ENCODE peak calls at places on chromosomes 7 and 10, in five cellular contexts. G is mesendoderm, S is trophoblast cell, B is IMR-90, L is neuronal stem cell. Y is an unnamed sample.

GRCh38 chr10:74418285-74418872 is 267.4 kb downstream of the ADK start:
- DNase-seq in S (no peak), G (peak; percentile 54), B (no peak), L (peak; percentile 54), Y (no peak)

GRCh38 chr10:75305675-75306074 is 69.9 kb upstream of the COMTD1 start:
- DNase-seq in S (no peak), L (no peak), B (no peak), G (no peak), Y (no peak)

GRCh38 chr10:30822693-30823465 is 193.3 kb upstream of the LYZL2 start:
- DNase-seq in S (no peak), G (no peak), L (no peak), B (no peak), Y (no peak)

GRCh38 chr10:57338823-57339558 is 928.7 kb downstream of the IPMK start:
- DNase-seq in L (peak; percentile 33), B (peak; percentile 41), G (peak; percentile 64), S (peak; percentile 5), Y (no peak)

GRCh38 chr10:97898429-97898828 is 48.8 kb downstream of the GOLGA7B start:
- DNase-seq in G (no peak), L (no peak), B (no peak), S (no peak), Y (no peak)

GRCh38 chr10:12795723-12796122 is 205.8 kb downstream of the CCDC3 start:
- DNase-seq in G (no peak), B (no peak), L (no peak), S (no peak), Y (no peak)

GRCh38 chr10:97335188-97335619 is 675 bp upstream of the FRAT2 start:
- DNase-seq in L (no peak), S (no peak), G (no peak), B (no peak), Y (no peak)

GRCh38 chr7:121913947-121914346 is 41.0 kb downstream of the PTPRZ1 start:
- DNase-seq in G (no peak), L (no peak), B (no peak), S (no peak), Y (no peak)

GRCh38 chr10:79196470-79197461 is 128.0 kb downstream of the ZMIZ1 start:
- DNase-seq in G (peak; percentile 79), S (peak; percentile 65), L (peak; percentile 76), B (peak; percentile 47), Y (peak; percentile 97)

GRCh38 chr7:111535142-111535541 is 27.1 kb downstream of the IMMP2L start:
- DNase-seq in L (no peak), B (no peak), S (no peak), G (no peak), Y (no peak)

GRCh38 chr7:108637049-108637621 is 67.5 kb downstream of the DNAJB9 start:
- DNase-seq in B (no peak), L (no peak), G (no peak), S (no peak), Y (no peak)

GRCh38 chr7:19558527-19558926 is 150.3 kb downstream of the POLR1F start:
- DNase-seq in S (no peak), L (no peak), B (peak; percentile 4), G (no peak), Y (no peak)

GRCh38 chr7:151053091-151053490 is 4.6 kb downstream of the CDK5 start:
- DNase-seq in L (no peak), G (no peak), B (no peak), S (no peak), Y (no peak)

GRCh38 chr7:28044825-28045224 is 135.8 kb downstream of the JAZF1 start:
- DNase-seq in G (peak; percentile 91), B (no peak), L (no peak), S (no peak), Y (no peak)

GRCh38 chr7:9945882-9946281 is 1027.8 kb upstream of the PHF14 start:
- DNase-seq in G (peak; percentile 13), B (no peak), L (no peak), S (no peak), Y (no peak)

GRCh38 chr10:6401562-6402348 is 178.3 kb downstream of the PRKCQ start:
- DNase-seq in B (peak; percentile 92), G (peak; percentile 95), L (peak; percentile 76), S (peak; percentile 74), Y (peak; percentile 65)

GRCh38 chr7:115097175-115097671 is 175.3 kb downstream of the MDFIC start:
- DNase-seq in L (no peak), G (peak; percentile 64), S (no peak), B (peak; percentile 86), Y (no peak)

GRCh38 chr7:74006032-74006431 is 21.9 kb upstream of the ELN start:
- DNase-seq in S (no peak), G (peak; percentile 51), B (no peak), L (no peak), Y (no peak)

GRCh38 chr7:126940723-126941307 is 311.9 kb downstream of the GRM8 start:
- DNase-seq in G (no peak), S (no peak), L (no peak), B (no peak), Y (no peak)

GRCh38 chr7:15557186-15557585 is 4.6 kb downstream of the AGMO start:
- DNase-seq in G (no peak), L (no peak), S (no peak), B (no peak), Y (no peak)

GRCh38 chr7:21771906-21772610 is 173.6 kb downstream of the CDCA7L start:
- DNase-seq in G (peak; percentile 96), S (no peak), L (peak; percentile 31), B (no peak), Y (no peak)

GRCh38 chr10:4767033-4767814 is 58.8 kb upstream of the AKR1E2 start:
- DNase-seq in B (peak; percentile 66), S (no peak), L (peak; percentile 11), G (peak; percentile 35), Y (no peak)

GRCh38 chr7:1775389-1775788 is 105.3 kb downstream of the ELFN1 start:
- DNase-seq in S (no peak), L (no peak), G (peak; percentile 13), B (no peak), Y (no peak)

GRCh38 chr7:74206589-74207120 is 3.2 kb upstream of the LAT2 start:
- DNase-seq in B (peak; percentile 57), G (peak; percentile 82), L (peak; percentile 78), S (peak; percentile 79), Y (peak; percentile 63)

GRCh38 chr7:12322287-12322902 is 81.3 kb downstream of the VWDE start:
- DNase-seq in G (peak; percentile 23), L (no peak), B (peak; percentile 38), S (no peak), Y (no peak)

GRCh38 chr7:107958764-107959526 is 44.0 kb downstream of the LAMB1 start:
- DNase-seq in S (peak; percentile 58), B (peak; percentile 90), L (no peak), G (no peak), Y (no peak)

GRCh38 chr10:132447446-132448247 is 50.6 kb downstream of the PWWP2B start:
- DNase-seq in B (peak; percentile 71), S (peak; percentile 99), L (no peak), G (peak; percentile 87), Y (no peak)

GRCh38 chr7:29831705-29832104 is 25.4 kb downstream of the WIPF3 start:
- DNase-seq in S (no peak), G (no peak), L (no peak), B (no peak), Y (no peak)

DNA sequence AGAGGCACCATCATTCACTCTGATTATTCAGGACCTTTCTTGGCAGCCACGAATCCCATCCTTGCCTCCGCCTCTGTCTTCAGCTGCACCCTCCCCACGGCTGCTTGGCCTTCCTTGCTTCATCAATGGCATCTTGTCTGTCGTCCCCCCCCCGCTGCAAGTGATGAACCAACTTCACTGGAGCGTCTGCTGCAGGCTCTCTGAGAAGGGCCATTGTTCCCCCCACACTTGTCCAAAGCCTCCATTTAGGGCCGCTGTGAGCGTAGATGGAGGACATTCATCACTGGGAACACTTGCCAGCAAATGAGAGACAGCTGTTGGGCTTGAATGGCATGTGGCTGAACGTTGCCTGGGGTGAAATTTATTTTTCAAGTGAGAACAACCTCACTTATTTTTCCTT is 20.1 kb downstream of the AFAP1L2 start:
- DNase-seq in L (no peak), B (no peak), S (no peak), G (no peak), Y (no peak)
- H4K8ac ChIP-seq in L (no peak overlapping the region), B (no peak overlapping the region), S (no peak overlapping the region), G (no peak overlapping the region), Y (no peak overlapping the region)

DNA sequence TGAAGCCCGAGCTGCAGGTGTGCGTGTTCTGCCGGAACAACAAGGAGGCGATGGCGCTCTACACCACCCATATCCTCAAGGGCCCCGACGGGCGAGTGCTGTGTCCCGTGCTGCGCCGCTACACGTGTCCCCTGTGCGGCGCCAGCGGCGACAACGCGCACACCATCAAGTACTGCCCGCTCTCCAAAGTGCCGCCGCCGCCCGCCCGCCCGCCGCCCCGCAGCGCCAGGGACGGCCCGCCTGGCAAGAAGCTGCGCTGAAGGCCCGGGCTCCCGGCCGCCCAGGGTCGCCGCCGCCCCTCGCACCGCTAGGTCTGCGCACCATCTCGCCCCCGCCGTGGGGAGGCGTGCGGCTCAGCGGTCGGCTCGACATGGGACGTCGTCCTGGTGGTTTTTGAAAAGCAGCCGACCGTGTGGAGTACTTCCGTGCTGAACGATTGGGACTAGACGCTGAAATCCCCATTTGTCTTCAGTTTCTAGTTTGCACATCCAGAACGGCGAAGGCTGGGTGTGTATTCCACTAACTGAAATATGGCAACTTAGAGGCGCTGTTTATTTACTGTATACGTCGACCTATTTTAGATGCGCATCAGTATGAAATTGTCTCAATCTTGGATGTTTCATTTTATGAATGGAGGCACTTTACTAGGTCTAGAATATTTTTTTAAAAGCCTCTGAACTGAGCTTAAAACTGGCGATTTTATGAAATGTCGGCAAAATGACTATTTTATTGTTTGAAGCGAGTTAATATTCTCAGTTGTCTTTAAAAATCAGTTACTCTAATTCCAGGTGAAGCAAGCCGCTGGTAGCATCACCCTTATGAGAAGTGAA is 1.1 kb downstream of the NANOS1 start:
- DNase-seq in L (peak; percentile 63), G (peak; percentile 88), B (peak; percentile 47), S (peak; percentile 38), Y (no peak)
- H4K8ac ChIP-seq in L (no peak overlapping the region), G (no peak overlapping the region), B (no peak overlapping the region), S (no peak overlapping the region), Y (no peak overlapping the region)

GRCh38 chr10:109975251-109975650 is 32.5 kb upstream of the ADD3 start:
- DNase-seq in L (no peak), G (no peak), S (no peak), B (no peak), Y (no peak)

GRCh38 chr10:109976657-109977056 is 31.1 kb upstream of the ADD3 start:
- DNase-seq in S (no peak), G (no peak), B (no peak), L (no peak), Y (no peak)

GRCh38 chr10:109978481-109978880 is 29.3 kb upstream of the ADD3 start:
- DNase-seq in S (peak; percentile 22), G (peak; percentile 65), L (peak; percentile 41), B (peak; percentile 57), Y (peak; percentile 88)

GRCh38 chr10:109979215-109979614 is 28.6 kb upstream of the ADD3 start:
- DNase-seq in S (no peak), L (no peak), G (no peak), B (no peak), Y (no peak)

GRCh38 chr10:109977382-109977806 is 30.4 kb upstream of the ADD3 start:
- DNase-seq in B (no peak), L (no peak), S (peak; percentile 38), G (no peak), Y (no peak)
- H4K8ac ChIP-seq in B (no peak overlapping the region), L (no peak overlapping the region), S (no peak overlapping the region), G (no peak overlapping the region), Y (no peak overlapping the region)

DNA sequence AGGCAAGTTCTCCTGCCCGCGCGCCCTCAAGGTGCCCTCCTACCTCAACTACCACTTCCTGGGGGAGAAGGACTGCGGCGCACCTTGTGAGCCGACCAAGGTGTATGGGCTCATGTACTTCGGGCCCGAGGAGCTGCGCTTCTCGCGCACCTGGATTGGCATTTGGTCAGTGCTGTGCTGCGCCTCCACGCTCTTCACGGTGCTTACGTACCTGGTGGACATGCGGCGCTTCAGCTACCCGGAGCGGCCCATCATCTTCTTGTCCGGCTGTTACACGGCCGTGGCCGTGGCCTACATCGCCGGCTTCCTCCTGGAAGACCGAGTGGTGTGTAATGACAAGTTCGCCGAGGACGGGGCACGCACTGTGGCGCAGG is 1.4 kb downstream of the FZD1 start:
- DNase-seq in L (no peak), B (no peak), G (no peak), S (no peak), Y (no peak)
- H4K8ac ChIP-seq in L (no peak overlapping the region), B (peak overlapping the region; percentile 68), G (no peak overlapping the region), S (no peak overlapping the region), Y (no peak overlapping the region)